ENCODE peak calls at places on chromosomes 5 and 9, in eight cellular contexts. K, E, G, L, S, M, X and B are unnamed samples.

GRCh38 chr5:43313035-43313853 is at the start of gene HMGCS1:
- ATAC-seq in K (peak), E (peak), G (peak), L (peak), S (peak), M (peak), X (peak), B (peak)

GRCh38 chr5:96036301-96036700 is 74.7 kb upstream of the ELL2 start:
- ATAC-seq in K (no peak), E (no peak), G (no peak), L (no peak), S (no peak), M (no peak), X (no peak), B (no peak)

GRCh38 chr5:38994329-38994927 is 79.8 kb downstream of the RICTOR start:
- ATAC-seq in K (peak), E (no peak), G (no peak), L (peak), S (no peak), M (peak), X (peak), B (no peak)

GRCh38 chr5:28374492-28374934 is 1336.1 kb upstream of the CDH9 start:
- ATAC-seq in K (no peak), E (no peak), G (no peak), L (no peak), S (no peak), M (no peak), X (no peak), B (no peak)

GRCh38 chr5:162160401-162160800 is 92.8 kb downstream of the GABRG2 start:
- ATAC-seq in K (no peak), E (no peak), G (no peak), L (no peak), S (no peak), M (no peak), X (no peak), B (no peak)

GRCh38 chr9:124342402-124342945 is 72.8 kb downstream of the PSMB7 start:
- ATAC-seq in K (no peak), E (no peak), G (no peak), L (no peak), S (no peak), M (no peak), X (no peak), B (no peak)

GRCh38 chr5:164352695-164353094 is 847.3 kb downstream of the MAT2B start:
- ATAC-seq in K (no peak), E (no peak), G (no peak), L (no peak), S (no peak), M (no peak), X (no peak), B (no peak)

GRCh38 chr5:91079037-91079436 is 304.1 kb downstream of the ARRDC3 start:
- ATAC-seq in K (no peak), E (peak), G (no peak), L (no peak), S (no peak), M (no peak), X (peak), B (peak)

GRCh38 chr5:35194636-35195471 is 35.4 kb downstream of the PRLR start:
- ATAC-seq in K (no peak), E (no peak), G (no peak), L (peak), S (no peak), M (peak), X (no peak), B (peak)

GRCh38 chr5:74478328-74478727 is 162.2 kb downstream of the ENC1 start:
- ATAC-seq in K (no peak), E (no peak), G (no peak), L (no peak), S (no peak), M (no peak), X (no peak), B (no peak)

GRCh38 chr9:16516887-16517286 is 353.6 kb downstream of the BNC2 start:
- ATAC-seq in K (no peak), E (no peak), G (no peak), L (no peak), S (no peak), M (no peak), X (peak), B (no peak)

GRCh38 chr5:75710630-75711029 is 6.6 kb downstream of the POC5 start:
- ATAC-seq in K (no peak), E (no peak), G (no peak), L (no peak), S (no peak), M (peak), X (no peak), B (no peak)

GRCh38 chr9:137275203-137275936 is 2.2 kb upstream of the TOR4A start:
- ATAC-seq in K (no peak), E (no peak), G (no peak), L (no peak), S (no peak), M (no peak), X (no peak), B (no peak)

GRCh38 chr5:57412010-57412409 is 70.6 kb downstream of the ACTBL2 start:
- ATAC-seq in K (peak), E (no peak), G (no peak), L (no peak), S (no peak), M (peak), X (peak), B (no peak)

GRCh38 chr5:79091064-79091463 is 20.5 kb upstream of the BHMT start:
- ATAC-seq in K (no peak), E (no peak), G (no peak), L (no peak), S (no peak), M (no peak), X (peak), B (no peak)

GRCh38 chr5:51859624-51860023 is 476.4 kb downstream of the ISL1 start:
- ATAC-seq in K (no peak), E (no peak), G (no peak), L (no peak), S (no peak), M (no peak), X (no peak), B (no peak)

GRCh38 chr5:82405166-82405565 is 127.0 kb upstream of the RPS23 start:
- ATAC-seq in K (no peak), E (no peak), G (no peak), L (no peak), S (no peak), M (no peak), X (no peak), B (no peak)

GRCh38 chr9:14399736-14400657 is 86.1 kb upstream of the NFIB start:
- ATAC-seq in K (peak), E (no peak), G (no peak), L (no peak), S (no peak), M (no peak), X (no peak), B (no peak)

GRCh38 chr9:134258828-134259546 is 67.3 kb upstream of the RXRA start:
- ATAC-seq in K (no peak), E (no peak), G (no peak), L (no peak), S (peak), M (peak), X (no peak), B (no peak)

GRCh38 chr9:137278061-137278912 is 761 bp downstream of the TOR4A start:
- ATAC-seq in K (no peak), E (peak), G (peak), L (peak), S (peak), M (peak), X (no peak), B (peak)

GRCh38 chr5:146306838-146307237 is 31.8 kb upstream of the POU4F3 start:
- ATAC-seq in K (no peak), E (no peak), G (no peak), L (no peak), S (no peak), M (peak), X (no peak), B (no peak)

GRCh38 chr9:36892279-36892678 is 141.8 kb downstream of the PAX5 start:
- ATAC-seq in K (no peak), E (no peak), G (no peak), L (no peak), S (no peak), M (no peak), X (no peak), B (no peak)

GRCh38 chr5:102794047-102794446 is 38.9 kb downstream of the PAM start:
- ATAC-seq in K (no peak), E (no peak), G (no peak), L (no peak), S (no peak), M (no peak), X (no peak), B (no peak)

GRCh38 chr5:142617416-142617815 is 68.5 kb downstream of the FGF1 start:
- ATAC-seq in K (no peak), E (peak), G (peak), L (no peak), S (peak), M (no peak), X (no peak), B (no peak)

GRCh38 chr5:56396634-56397033 is 163.5 kb upstream of the ANKRD55 start:
- ATAC-seq in K (no peak), E (no peak), G (no peak), L (no peak), S (no peak), M (no peak), X (no peak), B (no peak)

GRCh38 chr9:131019387-131020239 is 10.6 kb downstream of the LAMC3 start:
- ATAC-seq in K (peak), E (no peak), G (no peak), L (no peak), S (no peak), M (peak), X (no peak), B (no peak)

GRCh38 chr5:172223901-172224873 is 30.2 kb downstream of the EFCAB9 start:
- ATAC-seq in K (no peak), E (peak), G (peak), L (peak), S (peak), M (no peak), X (no peak), B (peak)

GRCh38 chr5:148425808-148426207 is 42.0 kb downstream of the FBXO38 start:
- ATAC-seq in K (no peak), E (no peak), G (no peak), L (no peak), S (no peak), M (peak), X (no peak), B (no peak)

GRCh38 chr5:145941677-145942130 is 5.3 kb downstream of the SH3RF2 start:
- ATAC-seq in K (no peak), E (peak), G (peak), L (no peak), S (peak), M (no peak), X (no peak), B (no peak)

GRCh38 chr5:132072508-132072907 is 1.1 kb upstream of the CSF2 start:
- ATAC-seq in K (no peak), E (no peak), G (no peak), L (no peak), S (no peak), M (no peak), X (no peak), B (no peak)

GRCh38 chr5:159095218-159095617 is 4.5 kb downstream of the EBF1 start:
- ATAC-seq in K (no peak), E (no peak), G (no peak), L (no peak), S (no peak), M (no peak), X (no peak), B (no peak)

GRCh38 chr5:52710310-52710971 is 77.3 kb upstream of the ITGA1 start:
- ATAC-seq in K (no peak), E (no peak), G (no peak), L (no peak), S (no peak), M (no peak), X (no peak), B (no peak)

GRCh38 chr5:40045429-40045828 is 620.6 kb upstream of the DAB2 start:
- ATAC-seq in K (no peak), E (no peak), G (no peak), L (no peak), S (no peak), M (no peak), X (no peak), B (no peak)

GRCh38 chr9:123128591-123128990 is 95.1 kb downstream of the GPR21 start:
- ATAC-seq in K (no peak), E (no peak), G (no peak), L (no peak), S (no peak), M (no peak), X (no peak), B (no peak)

GRCh38 chr5:96023518-96023917 is 61.9 kb upstream of the ELL2 start:
- ATAC-seq in K (peak), E (no peak), G (no peak), L (no peak), S (no peak), M (peak), X (peak), B (no peak)

GRCh38 chr5:66882592-66883227 is 286.5 kb downstream of the MAST4 start:
- ATAC-seq in K (no peak), E (no peak), G (peak), L (no peak), S (peak), M (peak), X (no peak), B (peak)

GRCh38 chr5:1660037-1660400 is 136.3 kb upstream of the LPCAT1 start:
- ATAC-seq in K (peak), E (no peak), G (no peak), L (no peak), S (no peak), M (no peak), X (no peak), B (no peak)